ENCODE peak calls at places on chromosomes 7 and 10, in eight cellular contexts. One of them, this sample, is unnamed.

GRCh38 chr10:103019426-103019825 is 101.3 kb downstream of the CNNM2 start:
- DNase-seq in breast epithelium: no peak
- DNase-seq in neuronal stem cell: no peak
- DNase-seq in A549: no peak
- DNase-seq in CD8-positive, alpha-beta T cell: no peak
- DNase-seq in left ventricle myocardium inferior: no peak
- DNase-seq in ovary: no peak
- DNase-seq in Peyer's patch: no peak
- DNase-seq in this sample: no peak

GRCh38 chr7:38451840-38452239 is 178.4 kb upstream of the TARP start:
- DNase-seq in Peyer's patch: no peak
- DNase-seq in neuronal stem cell: no peak
- DNase-seq in breast epithelium: no peak
- DNase-seq in left ventricle myocardium inferior: no peak
- DNase-seq in CD8-positive, alpha-beta T cell: no peak
- DNase-seq in ovary: no peak
- DNase-seq in A549: peak; percentile 9
- DNase-seq in this sample: no peak

GRCh38 chr10:77771851-77772250 is 134.2 kb upstream of the KCNMA1 start:
- DNase-seq in A549: no peak
- DNase-seq in ovary: no peak
- DNase-seq in Peyer's patch: no peak
- DNase-seq in CD8-positive, alpha-beta T cell: no peak
- DNase-seq in left ventricle myocardium inferior: no peak
- DNase-seq in breast epithelium: no peak
- DNase-seq in neuronal stem cell: no peak
- DNase-seq in this sample: no peak

GRCh38 chr10:79928028-79928583 is 20.8 kb downstream of the SFTPD start:
- DNase-seq in A549: no peak
- DNase-seq in CD8-positive, alpha-beta T cell: no peak
- DNase-seq in breast epithelium: no peak
- DNase-seq in left ventricle myocardium inferior: no peak
- DNase-seq in neuronal stem cell: no peak
- DNase-seq in ovary: no peak
- DNase-seq in Peyer's patch: no peak
- DNase-seq in this sample: no peak

GRCh38 chr10:31622993-31623392 is 304.0 kb downstream of the ZEB1 start:
- DNase-seq in ovary: no peak
- DNase-seq in breast epithelium: no peak
- DNase-seq in A549: no peak
- DNase-seq in neuronal stem cell: no peak
- DNase-seq in Peyer's patch: no peak
- DNase-seq in CD8-positive, alpha-beta T cell: no peak
- DNase-seq in left ventricle myocardium inferior: no peak
- DNase-seq in this sample: peak; percentile 21

GRCh38 chr7:139857791-139858190 is 28.7 kb downstream of the TBXAS1 start:
- DNase-seq in left ventricle myocardium inferior: no peak
- DNase-seq in breast epithelium: no peak
- DNase-seq in Peyer's patch: no peak
- DNase-seq in A549: no peak
- DNase-seq in ovary: no peak
- DNase-seq in CD8-positive, alpha-beta T cell: no peak
- DNase-seq in neuronal stem cell: no peak
- DNase-seq in this sample: no peak

GRCh38 chr10:132585732-132586722 is 48.4 kb downstream of the INPP5A start:
- DNase-seq in A549: no peak
- DNase-seq in ovary: no peak
- DNase-seq in neuronal stem cell: no peak
- DNase-seq in left ventricle myocardium inferior: peak; percentile 53
- DNase-seq in breast epithelium: no peak
- DNase-seq in CD8-positive, alpha-beta T cell: no peak
- DNase-seq in Peyer's patch: no peak
- DNase-seq in this sample: no peak

GRCh38 chr10:73439055-73439454 is 5.7 kb upstream of the MSS51 start:
- DNase-seq in A549: no peak
- DNase-seq in Peyer's patch: no peak
- DNase-seq in neuronal stem cell: no peak
- DNase-seq in ovary: no peak
- DNase-seq in breast epithelium: no peak
- DNase-seq in CD8-positive, alpha-beta T cell: no peak
- DNase-seq in left ventricle myocardium inferior: no peak
- DNase-seq in this sample: no peak

GRCh38 chr10:80700252-80700651 is 162.6 kb downstream of the SH2D4B start:
- DNase-seq in CD8-positive, alpha-beta T cell: no peak
- DNase-seq in A549: no peak
- DNase-seq in breast epithelium: no peak
- DNase-seq in Peyer's patch: no peak
- DNase-seq in ovary: no peak
- DNase-seq in left ventricle myocardium inferior: no peak
- DNase-seq in neuronal stem cell: no peak
- DNase-seq in this sample: no peak

GRCh38 chr7:134831862-134832261 is 52.4 kb downstream of the CALD1 start:
- DNase-seq in ovary: peak; percentile 57
- DNase-seq in A549: no peak
- DNase-seq in breast epithelium: no peak
- DNase-seq in Peyer's patch: no peak
- DNase-seq in neuronal stem cell: no peak
- DNase-seq in CD8-positive, alpha-beta T cell: no peak
- DNase-seq in left ventricle myocardium inferior: peak; percentile 55
- DNase-seq in this sample: peak; percentile 55

GRCh38 chr7:30315589-30315988 is 31.2 kb downstream of the ZNRF2 start:
- DNase-seq in neuronal stem cell: no peak
- DNase-seq in ovary: no peak
- DNase-seq in left ventricle myocardium inferior: no peak
- DNase-seq in CD8-positive, alpha-beta T cell: no peak
- DNase-seq in Peyer's patch: no peak
- DNase-seq in breast epithelium: no peak
- DNase-seq in A549: no peak
- DNase-seq in this sample: no peak
- H3K4me3 ChIP-seq in neuronal stem cell: no peak overlapping the region
- H3K4me3 ChIP-seq in ovary: no peak overlapping the region
- H3K4me3 ChIP-seq in left ventricle myocardium inferior: no peak overlapping the region
- H3K4me3 ChIP-seq in CD8-positive, alpha-beta T cell: no peak overlapping the region
- H3K4me3 ChIP-seq in Peyer's patch: no peak overlapping the region
- H3K4me3 ChIP-seq in breast epithelium: no peak overlapping the region
- H3K4me3 ChIP-seq in A549: no peak overlapping the region
- H3K4me3 ChIP-seq in this sample: no peak overlapping the region

DNA sequence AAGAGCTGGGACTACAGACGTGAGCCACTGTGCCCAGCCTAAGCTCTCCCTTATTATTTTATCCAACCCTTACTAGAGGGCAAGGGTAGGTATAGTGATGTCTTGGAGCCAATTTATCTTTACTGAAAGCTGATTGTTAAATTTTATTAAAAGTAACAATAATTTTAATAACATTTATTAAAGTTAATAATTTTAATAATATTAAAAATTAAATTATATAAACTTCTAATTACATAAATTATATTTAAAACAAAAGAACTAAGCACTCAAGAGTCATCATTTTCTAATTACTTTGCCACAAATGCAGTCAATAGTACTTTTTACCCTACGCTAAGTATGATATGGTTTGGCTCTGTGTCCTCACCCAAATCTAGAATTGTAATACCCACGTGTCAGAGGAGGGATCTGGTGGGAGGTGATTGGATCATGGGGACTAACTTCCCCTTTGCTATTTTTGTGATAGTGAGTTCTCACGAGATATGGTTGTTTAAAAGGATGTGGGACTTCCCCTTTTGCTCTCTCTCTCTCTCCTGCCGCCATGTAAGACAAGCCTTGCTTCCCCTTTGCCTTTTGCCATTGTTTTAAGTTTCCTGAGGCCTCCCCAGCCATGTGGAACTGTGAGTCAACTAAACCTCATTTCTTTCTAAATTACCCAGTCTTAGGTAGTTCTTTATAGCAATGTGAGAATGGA is 58.4 kb upstream of the ETV1 start:
- DNase-seq in ovary: no peak
- DNase-seq in CD8-positive, alpha-beta T cell: no peak
- DNase-seq in neuronal stem cell: no peak
- DNase-seq in A549: no peak
- DNase-seq in Peyer's patch: no peak
- DNase-seq in breast epithelium: no peak
- DNase-seq in left ventricle myocardium inferior: no peak
- DNase-seq in this sample: no peak
- H3K27ac ChIP-seq in ovary: no peak overlapping the region
- H3K27ac ChIP-seq in CD8-positive, alpha-beta T cell: no peak overlapping the region
- H3K27ac ChIP-seq in neuronal stem cell: no peak overlapping the region
- H3K27ac ChIP-seq in A549: no peak overlapping the region
- H3K27ac ChIP-seq in Peyer's patch: no peak overlapping the region
- H3K27ac ChIP-seq in breast epithelium: no peak overlapping the region
- H3K27ac ChIP-seq in left ventricle myocardium inferior: no peak overlapping the region
- H3K27ac ChIP-seq in this sample: no peak overlapping the region

DNA sequence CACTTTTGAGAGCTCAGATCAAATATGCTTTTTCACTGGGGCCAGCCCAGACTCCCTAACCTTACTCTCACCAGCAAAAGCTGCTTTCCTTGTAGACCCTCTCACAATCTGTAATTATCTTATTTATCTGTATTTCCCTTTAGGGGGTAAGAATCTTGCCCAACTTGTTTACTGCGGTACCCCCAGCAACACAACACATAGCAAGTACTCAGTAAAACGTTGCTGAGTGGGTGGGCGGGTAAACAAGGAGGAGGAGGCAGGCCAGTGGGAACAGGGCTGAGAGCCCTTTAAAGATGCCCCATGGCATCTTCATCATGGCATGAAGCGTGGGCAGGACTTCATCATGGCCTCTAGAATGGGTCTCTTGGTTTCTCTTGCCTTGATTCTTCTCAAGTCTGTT is 64.2 kb downstream of the SORBS1 start:
- DNase-seq in breast epithelium: no peak
- DNase-seq in A549: no peak
- DNase-seq in left ventricle myocardium inferior: no peak
- DNase-seq in CD8-positive, alpha-beta T cell: no peak
- DNase-seq in neuronal stem cell: no peak
- DNase-seq in Peyer's patch: no peak
- DNase-seq in ovary: no peak
- DNase-seq in this sample: no peak
- H3K4me1 ChIP-seq in breast epithelium: no peaks in the 10 kb centered on the region
- H3K4me1 ChIP-seq in A549: no peaks in the 10 kb centered on the region
- H3K4me1 ChIP-seq in left ventricle myocardium inferior: peaks cover 89% of the 10 kb centered on the region
- H3K4me1 ChIP-seq in CD8-positive, alpha-beta T cell: no peaks in the 10 kb centered on the region
- H3K4me1 ChIP-seq in neuronal stem cell: peaks cover 2% of the 10 kb centered on the region
- H3K4me1 ChIP-seq in Peyer's patch: peaks cover 9% of the 10 kb centered on the region
- H3K4me1 ChIP-seq in ovary: no peaks in the 10 kb centered on the region
- H3K4me1 ChIP-seq in this sample: peaks cover 28% of the 10 kb centered on the region

GRCh38 chr7:945556-946255 is 8.8 kb downstream of the ADAP1 start:
- DNase-seq in Peyer's patch: no peak
- DNase-seq in A549: no peak
- DNase-seq in breast epithelium: peak; percentile 88
- DNase-seq in neuronal stem cell: no peak
- DNase-seq in CD8-positive, alpha-beta T cell: no peak
- DNase-seq in ovary: no peak
- DNase-seq in left ventricle myocardium inferior: no peak
- DNase-seq in this sample: peak; percentile 46

GRCh38 chr7:945147-945555 is 9.3 kb downstream of the ADAP1 start:
- DNase-seq in Peyer's patch: no peak
- DNase-seq in ovary: no peak
- DNase-seq in neuronal stem cell: no peak
- DNase-seq in CD8-positive, alpha-beta T cell: no peak
- DNase-seq in A549: no peak
- DNase-seq in left ventricle myocardium inferior: no peak
- DNase-seq in breast epithelium: no peak
- DNase-seq in this sample: no peak

GRCh38 chr7:947391-948210 is 6.9 kb downstream of the ADAP1 start:
- DNase-seq in left ventricle myocardium inferior: peak; percentile 8
- DNase-seq in neuronal stem cell: no peak
- DNase-seq in A549: no peak
- DNase-seq in Peyer's patch: no peak
- DNase-seq in breast epithelium: no peak
- DNase-seq in ovary: peak; percentile 5
- DNase-seq in CD8-positive, alpha-beta T cell: no peak
- DNase-seq in this sample: no peak

GRCh38 chr7:946256-946996 is 8.1 kb downstream of the ADAP1 start:
- DNase-seq in breast epithelium: no peak
- DNase-seq in neuronal stem cell: no peak
- DNase-seq in Peyer's patch: no peak
- DNase-seq in left ventricle myocardium inferior: no peak
- DNase-seq in CD8-positive, alpha-beta T cell: no peak
- DNase-seq in ovary: no peak
- DNase-seq in A549: no peak
- DNase-seq in this sample: peak; percentile 13

GRCh38 chr7:944744-945143 is 9.7 kb downstream of the ADAP1 start:
- DNase-seq in Peyer's patch: no peak
- DNase-seq in breast epithelium: no peak
- DNase-seq in A549: no peak
- DNase-seq in ovary: no peak
- DNase-seq in CD8-positive, alpha-beta T cell: no peak
- DNase-seq in left ventricle myocardium inferior: no peak
- DNase-seq in neuronal stem cell: no peak
- DNase-seq in this sample: no peak
- H3K4me3 ChIP-seq in Peyer's patch: no peak overlapping the region
- H3K4me3 ChIP-seq in breast epithelium: peak overlapping the region; percentile 42
- H3K4me3 ChIP-seq in A549: no peak overlapping the region
- H3K4me3 ChIP-seq in ovary: no peak overlapping the region
- H3K4me3 ChIP-seq in CD8-positive, alpha-beta T cell: no peak overlapping the region
- H3K4me3 ChIP-seq in left ventricle myocardium inferior: no peak overlapping the region
- H3K4me3 ChIP-seq in neuronal stem cell: no peak overlapping the region
- H3K4me3 ChIP-seq in this sample: no peak overlapping the region

GRCh38 chr10:2925631-2926030 is 141.7 kb upstream of the PFKP start:
- DNase-seq in ovary: no peak
- DNase-seq in CD8-positive, alpha-beta T cell: no peak
- DNase-seq in neuronal stem cell: no peak
- DNase-seq in Peyer's patch: no peak
- DNase-seq in A549: no peak
- DNase-seq in breast epithelium: peak; percentile 86
- DNase-seq in left ventricle myocardium inferior: peak; percentile 43
- DNase-seq in this sample: peak; percentile 44

GRCh38 chr10:2929859-2930258 is 137.5 kb upstream of the PFKP start:
- DNase-seq in left ventricle myocardium inferior: no peak
- DNase-seq in neuronal stem cell: peak; percentile 5
- DNase-seq in CD8-positive, alpha-beta T cell: no peak
- DNase-seq in A549: no peak
- DNase-seq in Peyer's patch: no peak
- DNase-seq in breast epithelium: no peak
- DNase-seq in ovary: no peak
- DNase-seq in this sample: no peak

GRCh38 chr10:2926918-2927660 is 140.3 kb upstream of the PFKP start:
- DNase-seq in Peyer's patch: no peak
- DNase-seq in neuronal stem cell: no peak
- DNase-seq in breast epithelium: no peak
- DNase-seq in ovary: no peak
- DNase-seq in A549: no peak
- DNase-seq in CD8-positive, alpha-beta T cell: no peak
- DNase-seq in left ventricle myocardium inferior: no peak
- DNase-seq in this sample: no peak

GRCh38 chr10:2929457-2929856 is 137.9 kb upstream of the PFKP start:
- DNase-seq in A549: no peak
- DNase-seq in CD8-positive, alpha-beta T cell: no peak
- DNase-seq in left ventricle myocardium inferior: no peak
- DNase-seq in Peyer's patch: no peak
- DNase-seq in breast epithelium: no peak
- DNase-seq in neuronal stem cell: peak; percentile 62
- DNase-seq in ovary: no peak
- DNase-seq in this sample: no peak

GRCh38 chr10:2928219-2928840 is 139.0 kb upstream of the PFKP start:
- DNase-seq in A549: peak; percentile 92
- DNase-seq in breast epithelium: peak; percentile 66
- DNase-seq in CD8-positive, alpha-beta T cell: peak; percentile 45
- DNase-seq in ovary: peak; percentile 47
- DNase-seq in Peyer's patch: peak; percentile 40
- DNase-seq in neuronal stem cell: peak; percentile 74
- DNase-seq in left ventricle myocardium inferior: peak; percentile 59
- DNase-seq in this sample: peak; percentile 43
- H3K27ac ChIP-seq in A549: no peak overlapping the region
- H3K27ac ChIP-seq in breast epithelium: no peak overlapping the region
- H3K27ac ChIP-seq in CD8-positive, alpha-beta T cell: no peak overlapping the region
- H3K27ac ChIP-seq in ovary: no peak overlapping the region
- H3K27ac ChIP-seq in Peyer's patch: no peak overlapping the region
- H3K27ac ChIP-seq in neuronal stem cell: peak overlapping the region; percentile 84
- H3K27ac ChIP-seq in left ventricle myocardium inferior: no peak overlapping the region
- H3K27ac ChIP-seq in this sample: no peak overlapping the region

This sample was measured in psoas muscle.